ENCODE peak calls at places on chromosomes 6 and 20, in four cellular contexts. One of them, this sample, is unnamed.

GRCh38 chr6:44564906-44565524 is 177.5 kb downstream of the CDC5L start:
- DNase-seq in breast epithelium: no peak
- DNase-seq in lower lobe of right lung: peak
- DNase-seq in endothelial cell of umbilical vein: no peak
- DNase-seq in this sample: no peak

GRCh38 chr6:26118999-26119398 is 31.8 kb downstream of the HFE start:
- DNase-seq in endothelial cell of umbilical vein: no peak
- DNase-seq in breast epithelium: no peak
- DNase-seq in lower lobe of right lung: no peak
- DNase-seq in this sample: no peak

GRCh38 chr6:150705392-150705791 is 105.7 kb downstream of the PLEKHG1 start:
- DNase-seq in endothelial cell of umbilical vein: no peak
- DNase-seq in breast epithelium: no peak
- DNase-seq in lower lobe of right lung: no peak
- DNase-seq in this sample: no peak

GRCh38 chr20:32570401-32571190 is 14.5 kb downstream of the NOL4L start:
- DNase-seq in endothelial cell of umbilical vein: no peak
- DNase-seq in lower lobe of right lung: no peak
- DNase-seq in breast epithelium: no peak
- DNase-seq in this sample: no peak

GRCh38 chr6:10151144-10151915 is 263.5 kb downstream of the TFAP2A start:
- DNase-seq in breast epithelium: no peak
- DNase-seq in endothelial cell of umbilical vein: no peak
- DNase-seq in lower lobe of right lung: no peak
- DNase-seq in this sample: no peak

GRCh38 chr6:30171677-30172471 is 8.5 kb downstream of the TRIM15 start:
- DNase-seq in lower lobe of right lung: peak
- DNase-seq in breast epithelium: no peak
- DNase-seq in endothelial cell of umbilical vein: no peak
- DNase-seq in this sample: no peak

GRCh38 chr6:150395388-150396009 is 26.7 kb downstream of the IYD start:
- DNase-seq in breast epithelium: peak
- DNase-seq in lower lobe of right lung: peak
- DNase-seq in endothelial cell of umbilical vein: peak
- DNase-seq in this sample: peak

GRCh38 chr20:34089655-34090324 is 22.3 kb downstream of the EIF2S2 start:
- DNase-seq in endothelial cell of umbilical vein: no peak
- DNase-seq in lower lobe of right lung: no peak
- DNase-seq in breast epithelium: no peak
- DNase-seq in this sample: no peak

GRCh38 chr6:130559166-130559565 is 193.3 kb downstream of the TMEM200A start:
- DNase-seq in lower lobe of right lung: no peak
- DNase-seq in endothelial cell of umbilical vein: no peak
- DNase-seq in breast epithelium: no peak
- DNase-seq in this sample: no peak

GRCh38 chr20:47126709-47127108 is 229.8 kb downstream of the ZMYND8 start:
- DNase-seq in breast epithelium: peak
- DNase-seq in lower lobe of right lung: no peak
- DNase-seq in endothelial cell of umbilical vein: no peak
- DNase-seq in this sample: no peak

GRCh38 chr6:126672654-126673053 is 332.7 kb downstream of the CENPW start:
- DNase-seq in lower lobe of right lung: no peak
- DNase-seq in endothelial cell of umbilical vein: no peak
- DNase-seq in breast epithelium: no peak
- DNase-seq in this sample: no peak

GRCh38 chr20:1001116-1001515 is 995 bp downstream of the RSPO4 start:
- DNase-seq in endothelial cell of umbilical vein: no peak
- DNase-seq in lower lobe of right lung: no peak
- DNase-seq in breast epithelium: no peak
- DNase-seq in this sample: no peak

GRCh38 chr6:142568857-142569597 is 267.2 kb downstream of the ADGRG6 start:
- DNase-seq in lower lobe of right lung: no peak
- DNase-seq in breast epithelium: no peak
- DNase-seq in endothelial cell of umbilical vein: peak
- DNase-seq in this sample: no peak

GRCh38 chr6:142569676-142570075 is 267.9 kb downstream of the ADGRG6 start:
- DNase-seq in breast epithelium: no peak
- DNase-seq in lower lobe of right lung: no peak
- DNase-seq in endothelial cell of umbilical vein: peak
- DNase-seq in this sample: no peak

GRCh38 chr6:142566628-142567396 is 265.0 kb downstream of the ADGRG6 start:
- DNase-seq in breast epithelium: peak
- DNase-seq in endothelial cell of umbilical vein: peak
- DNase-seq in lower lobe of right lung: no peak
- DNase-seq in this sample: peak

GRCh38 chr6:142567476-142567875 is 265.7 kb downstream of the ADGRG6 start:
- DNase-seq in endothelial cell of umbilical vein: no peak
- DNase-seq in lower lobe of right lung: no peak
- DNase-seq in breast epithelium: no peak
- DNase-seq in this sample: no peak

GRCh38 chr6:142570221-142570671 is 268.4 kb downstream of the ADGRG6 start:
- DNase-seq in breast epithelium: peak
- DNase-seq in endothelial cell of umbilical vein: peak
- DNase-seq in lower lobe of right lung: no peak
- DNase-seq in this sample: no peak
- H3K27ac ChIP-seq in breast epithelium: peak
- H3K27ac ChIP-seq in endothelial cell of umbilical vein: no peak
- H3K27ac ChIP-seq in lower lobe of right lung: peak
- H3K27ac ChIP-seq in this sample: no peak

GRCh38 chr6:489762-490161 is 98.2 kb downstream of the IRF4 start:
- DNase-seq in lower lobe of right lung: no peak
- DNase-seq in endothelial cell of umbilical vein: no peak
- DNase-seq in breast epithelium: no peak
- DNase-seq in this sample: no peak

GRCh38 chr6:492178-492577 is 100.6 kb downstream of the IRF4 start:
- DNase-seq in lower lobe of right lung: no peak
- DNase-seq in breast epithelium: no peak
- DNase-seq in endothelial cell of umbilical vein: no peak
- DNase-seq in this sample: no peak

GRCh38 chr6:489001-489400 is 97.4 kb downstream of the IRF4 start:
- DNase-seq in lower lobe of right lung: no peak
- DNase-seq in breast epithelium: no peak
- DNase-seq in endothelial cell of umbilical vein: no peak
- DNase-seq in this sample: no peak

GRCh38 chr6:491233-491632 is 99.7 kb downstream of the IRF4 start:
- DNase-seq in lower lobe of right lung: no peak
- DNase-seq in breast epithelium: no peak
- DNase-seq in endothelial cell of umbilical vein: no peak
- DNase-seq in this sample: peak

DNA sequence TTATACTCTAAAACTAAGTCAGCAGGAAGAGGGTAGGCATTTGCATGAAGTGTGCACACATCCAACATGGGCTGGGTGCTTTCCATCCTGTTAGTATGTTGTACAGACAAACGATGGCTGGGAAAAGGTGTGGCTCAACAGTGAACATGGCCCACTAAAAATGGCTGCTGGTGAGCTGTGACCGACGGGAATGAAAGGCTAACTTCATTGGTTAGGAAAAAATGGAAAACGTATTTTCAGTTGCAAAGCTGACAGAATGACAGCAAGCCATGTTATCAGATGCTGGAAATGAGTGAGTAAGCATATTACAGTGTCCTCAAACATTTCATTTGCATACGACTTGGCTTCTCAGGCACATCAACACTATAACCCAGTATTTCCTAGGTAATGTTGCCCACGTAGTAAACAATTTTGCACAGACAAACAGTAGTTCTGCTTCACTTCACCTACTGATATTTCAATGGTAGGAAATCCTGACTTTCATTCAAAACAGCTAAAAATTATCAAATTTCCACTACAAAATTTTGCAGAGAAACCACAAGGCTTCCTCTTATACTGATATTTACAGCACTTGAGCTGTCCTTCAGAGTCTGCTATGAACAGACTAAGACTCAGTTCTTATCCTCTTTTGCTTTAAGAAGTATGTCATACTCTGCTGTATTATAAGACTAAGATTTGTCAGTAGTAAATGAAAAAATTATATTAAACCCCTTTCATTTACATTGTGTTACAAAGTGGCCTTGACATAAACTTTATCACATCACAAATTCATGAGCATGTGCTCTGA is 98.9 kb downstream of the IRF4 start:
- DNase-seq in breast epithelium: no peak
- DNase-seq in endothelial cell of umbilical vein: no peak
- DNase-seq in lower lobe of right lung: no peak
- DNase-seq in this sample: no peak
- H3K4me3 ChIP-seq in breast epithelium: no peak
- H3K4me3 ChIP-seq in endothelial cell of umbilical vein: no peak
- H3K4me3 ChIP-seq in lower lobe of right lung: no peak
- H3K4me3 ChIP-seq in this sample: no peak

DNA sequence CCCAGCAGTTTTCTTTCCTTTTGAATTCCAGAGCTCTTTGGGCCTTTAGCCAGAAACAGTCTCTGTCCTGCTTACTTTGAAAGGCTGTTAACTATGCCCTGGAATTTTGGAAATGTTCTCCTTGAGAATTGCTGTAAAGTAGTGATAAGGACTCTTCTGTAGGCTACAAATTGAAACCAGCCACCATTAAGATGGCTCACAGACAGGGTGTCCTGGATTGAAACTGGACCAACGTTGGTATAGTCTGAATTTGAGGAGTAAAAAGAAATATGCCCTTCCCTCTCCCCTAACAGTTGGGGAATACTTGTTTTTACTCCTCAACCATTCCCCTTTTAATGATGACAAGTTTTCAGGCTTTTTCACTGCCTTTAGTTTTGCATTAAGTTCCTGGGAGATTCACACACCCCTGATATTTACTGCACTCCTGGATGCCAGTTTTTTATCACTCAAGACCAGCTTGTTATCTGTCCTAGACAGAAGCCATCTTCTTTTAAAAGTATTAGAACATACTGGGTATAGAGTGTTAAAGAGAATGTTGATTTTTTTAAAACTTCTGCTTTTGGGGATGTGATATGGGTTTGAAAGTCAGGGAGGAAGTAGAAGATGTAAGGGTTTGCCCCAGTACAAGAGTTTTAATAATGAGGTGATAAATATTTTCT is 21.9 kb downstream of the TOP1 start:
- DNase-seq in endothelial cell of umbilical vein: no peak
- DNase-seq in lower lobe of right lung: no peak
- DNase-seq in breast epithelium: no peak
- DNase-seq in this sample: no peak
- H3K27ac ChIP-seq in endothelial cell of umbilical vein: no peak
- H3K27ac ChIP-seq in lower lobe of right lung: peak
- H3K27ac ChIP-seq in breast epithelium: peak
- H3K27ac ChIP-seq in this sample: peak

DNA sequence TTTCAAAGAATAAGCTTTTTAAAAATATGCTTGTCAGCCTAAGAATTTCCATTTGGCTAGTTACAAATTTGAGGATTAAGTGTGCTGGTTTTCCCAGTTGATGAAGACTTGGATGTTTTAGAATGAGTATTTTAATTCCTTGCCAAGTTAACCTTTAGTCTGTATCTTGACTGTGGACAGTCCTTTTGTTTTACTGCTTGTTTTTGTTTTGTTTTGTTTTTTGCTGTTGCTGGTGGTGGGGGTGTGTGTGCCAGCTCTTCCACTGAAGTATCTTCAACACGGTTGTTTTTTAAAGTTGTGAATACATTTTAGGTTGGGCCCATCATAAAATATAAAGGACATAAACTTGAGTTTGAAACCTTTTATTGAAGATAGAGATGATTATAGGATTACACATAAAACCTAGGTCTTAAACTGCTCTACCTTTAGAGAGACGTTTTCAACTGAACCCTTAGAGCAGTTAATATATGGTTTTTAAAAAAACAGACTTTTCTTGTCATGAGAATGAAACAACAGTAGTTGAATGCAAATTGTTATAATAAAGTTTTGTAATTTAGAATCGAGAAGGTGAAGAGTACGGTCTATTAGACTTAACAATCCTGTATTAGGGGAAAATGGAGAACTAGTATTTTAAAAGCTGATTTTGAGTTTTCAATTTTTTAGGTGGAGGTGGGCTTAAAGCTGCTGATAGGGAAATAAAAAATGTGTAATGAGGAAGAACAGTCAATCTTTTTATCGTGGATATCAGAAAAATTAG is 3.9 kb downstream of the QKI start:
- DNase-seq in breast epithelium: no peak
- DNase-seq in endothelial cell of umbilical vein: peak
- DNase-seq in lower lobe of right lung: no peak
- DNase-seq in this sample: no peak
- H3K4me3 ChIP-seq in breast epithelium: peak
- H3K4me3 ChIP-seq in endothelial cell of umbilical vein: no peak
- H3K4me3 ChIP-seq in lower lobe of right lung: peak
- H3K4me3 ChIP-seq in this sample: no peak

DNA sequence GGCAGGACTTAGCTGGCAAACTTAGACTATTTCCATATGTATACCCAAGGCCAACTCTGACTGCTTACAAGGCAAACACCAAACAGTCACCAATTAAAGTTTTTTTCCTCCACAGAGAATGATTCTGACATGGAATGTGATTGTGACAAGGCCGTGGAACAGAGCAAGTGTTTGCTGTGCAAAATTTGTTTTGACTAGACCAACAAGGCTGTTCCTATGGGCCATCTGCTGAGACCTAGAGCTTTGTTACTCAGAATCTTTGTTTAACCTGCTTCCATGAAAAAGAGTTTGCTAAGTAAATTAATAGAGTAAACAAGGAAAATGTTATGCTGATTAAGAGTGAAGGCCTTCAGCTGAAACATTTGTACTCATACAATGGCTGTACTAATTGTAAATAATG is 51.5 kb upstream of the IMPG1 start:
- DNase-seq in lower lobe of right lung: no peak
- DNase-seq in breast epithelium: no peak
- DNase-seq in endothelial cell of umbilical vein: no peak
- DNase-seq in this sample: no peak
- H3K27ac ChIP-seq in lower lobe of right lung: no peak
- H3K27ac ChIP-seq in breast epithelium: no peak
- H3K27ac ChIP-seq in endothelial cell of umbilical vein: no peak
- H3K27ac ChIP-seq in this sample: no peak

GRCh38 chr6:7132398-7132797 is 24.6 kb downstream of the RREB1 start:
- DNase-seq in endothelial cell of umbilical vein: no peak
- DNase-seq in lower lobe of right lung: no peak
- DNase-seq in breast epithelium: no peak
- DNase-seq in this sample: no peak

GRCh38 chr6:7129784-7130569 is 22.2 kb downstream of the RREB1 start:
- DNase-seq in lower lobe of right lung: peak
- DNase-seq in breast epithelium: no peak
- DNase-seq in endothelial cell of umbilical vein: no peak
- DNase-seq in this sample: no peak

GRCh38 chr6:7134999-7135735 is 27.4 kb downstream of the RREB1 start:
- DNase-seq in breast epithelium: no peak
- DNase-seq in endothelial cell of umbilical vein: no peak
- DNase-seq in lower lobe of right lung: no peak
- DNase-seq in this sample: no peak

GRCh38 chr6:7129360-7129759 is 21.6 kb downstream of the RREB1 start:
- DNase-seq in lower lobe of right lung: no peak
- DNase-seq in endothelial cell of umbilical vein: no peak
- DNase-seq in breast epithelium: peak
- DNase-seq in this sample: no peak

DNA sequence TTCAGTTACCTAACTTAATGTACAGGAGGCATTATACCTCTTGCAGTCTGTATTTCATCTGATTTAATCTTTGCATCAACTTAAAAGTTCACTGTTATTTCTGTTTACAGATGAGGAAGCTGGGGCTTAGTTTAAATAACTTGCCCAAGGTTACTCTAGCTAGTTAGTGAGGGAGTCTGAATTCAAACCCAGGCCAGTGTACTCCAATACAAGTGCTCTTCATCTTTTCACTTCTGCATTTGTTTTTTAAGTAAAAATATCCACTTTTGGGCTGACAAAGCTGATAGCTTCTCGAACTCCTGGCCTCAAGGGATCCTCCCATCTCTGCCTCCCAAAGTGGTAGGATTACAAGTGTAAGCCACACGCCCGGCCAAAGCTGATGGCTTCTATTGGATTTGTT is 23.6 kb downstream of the RREB1 start:
- DNase-seq in endothelial cell of umbilical vein: no peak
- DNase-seq in lower lobe of right lung: no peak
- DNase-seq in breast epithelium: no peak
- DNase-seq in this sample: no peak
- H3K4me3 ChIP-seq in endothelial cell of umbilical vein: no peak
- H3K4me3 ChIP-seq in lower lobe of right lung: no peak
- H3K4me3 ChIP-seq in breast epithelium: no peak
- H3K4me3 ChIP-seq in this sample: no peak

This sample was measured in small intestine.